ENCODE peak calls at places on chromosomes 2 and 18, in ten cellular contexts. F is SK-N-SH treated with all-trans-retinoic acid at 6 μM for 48 hours; R is CD4-positive, alpha-beta T cell; B is activated CD8-positive, alpha-beta memory T cell treated with anti-CD3 and anti-CD28 coated beads, Interleukin-2, amount 10 ng/mL, durations not matched to agents 7 days and 5 days; D is activated T-cell treated with anti-CD3 and anti-CD28 coated beads, Interleukin-2, amount 50 U/mL, for 4 hours; K is stimulated activated naive CD8-positive, alpha-beta T cell treated with anti-CD3 and anti-CD28 coated beads, Interleukin-15, Interleukin-2, amounts not matched to agents 100 U/mL and 50 U/mL, for 24 hours; X is activated B cell treated with CpG ODN at 0.5 μM for 24 hours; C is T-cell; Y is IMR-90; O is Right ventricle myocardium superior. W is an unnamed sample.

GRCh38 chr18:58609536-58609993 is 19.3 kb downstream of the ALPK2 start:
- ATAC-seq in C (no peak), O (peak; percentile 78), K (peak; percentile 75), D (peak; percentile 62), R (no peak), X (peak; percentile 87), B (peak; percentile 27), F (no peak), Y (no peak), W (peak; percentile 93)

GRCh38 chr2:60392014-60392391 is 161.5 kb downstream of the BCL11A start:
- ATAC-seq in X (peak; percentile 53), R (no peak), C (no peak), K (peak; percentile 28), O (no peak), Y (no peak), F (no peak), B (no peak), D (no peak), W (peak; percentile 61)

GRCh38 chr2:102418421-102418961 is 4.5 kb upstream of the IL18RAP start:
- ATAC-seq in O (no peak), R (peak; percentile 67), C (peak; percentile 90), D (peak; percentile 76), X (peak; percentile 52), F (no peak), Y (no peak), B (peak; percentile 79), K (peak; percentile 70), W (peak; percentile 41)

GRCh38 chr2:95077521-95077807 is 44.1 kb downstream of the MRPS5 start:
- ATAC-seq in D (no peak), K (no peak), Y (peak; percentile 5), B (no peak), X (no peak), C (no peak), F (peak; percentile 31), O (peak; percentile 16), R (no peak), W (no peak)

GRCh38 chr18:26468931-26469340 is 79.4 kb downstream of the KCTD1 start:
- ATAC-seq in K (no peak), F (peak; percentile 85), B (no peak), O (peak; percentile 35), R (no peak), X (no peak), C (no peak), Y (no peak), D (no peak), W (peak; percentile 56)

GRCh38 chr2:226536410-226536809 is 263.2 kb downstream of the IRS1 start:
- ATAC-seq in Y (no peak), R (no peak), F (no peak), X (no peak), O (no peak), B (no peak), D (no peak), K (no peak), C (no peak), W (no peak)

GRCh38 chr2:104852161-104852689 is 1.7 kb upstream of the POU3F3 start:
- ATAC-seq in X (peak; percentile 32), F (peak; percentile 52), R (no peak), B (no peak), Y (no peak), O (no peak), D (peak; percentile 35), K (no peak), C (no peak), W (no peak)

GRCh38 chr18:76410660-76411417 is 84.2 kb downstream of the ZNF516 start:
- ATAC-seq in F (no peak), R (no peak), O (no peak), C (no peak), X (no peak), Y (no peak), B (no peak), K (peak; percentile 69), D (peak; percentile 88), W (peak; percentile 39)

GRCh38 chr18:78733762-78734613 is 245.6 kb upstream of the SALL3 start:
- ATAC-seq in R (no peak), C (no peak), Y (no peak), K (no peak), O (no peak), F (no peak), B (no peak), D (no peak), X (no peak), W (no peak)

GRCh38 chr2:155404433-155405002 is 706.0 kb downstream of the KCNJ3 start:
- ATAC-seq in K (no peak), F (no peak), B (no peak), D (no peak), O (no peak), X (no peak), C (no peak), Y (no peak), R (no peak), W (no peak)

GRCh38 chr2:42568431-42569115 is at the start of gene MTA3:
- ATAC-seq in Y (peak; percentile 74), O (peak; percentile 89), C (peak; percentile 87), R (peak; percentile 72), F (peak; percentile 85), B (peak; percentile 89), D (peak; percentile 87), K (peak; percentile 58), X (peak; percentile 69), W (peak; percentile 72)

GRCh38 chr18:21741511-21742322 is 1.1 kb downstream of the MIB1 start:
- ATAC-seq in D (peak; percentile 12), K (peak; percentile 6), B (peak; percentile 10), O (no peak), R (no peak), C (peak; percentile 4), Y (peak; percentile 9), F (peak; percentile 4), X (no peak), W (peak; percentile 25)

GRCh38 chr2:6944546-6944945 is 27.3 kb downstream of the RNF144A start:
- ATAC-seq in D (no peak), C (no peak), X (no peak), O (peak; percentile 44), R (no peak), Y (no peak), F (no peak), B (no peak), K (no peak), W (no peak)

GRCh38 chr18:56233595-56233994 is 404.8 kb downstream of the TXNL1 start:
- ATAC-seq in B (no peak), X (no peak), O (peak; percentile 81), R (no peak), Y (peak; percentile 90), K (no peak), C (no peak), F (peak; percentile 78), D (no peak), W (no peak)

GRCh38 chr18:9609190-9609589 is 5.2 kb downstream of the PPP4R1 start:
- ATAC-seq in R (no peak), K (no peak), O (no peak), F (no peak), C (no peak), D (no peak), Y (no peak), B (no peak), X (no peak), W (no peak)

GRCh38 chr18:48132993-48133674 is 202.7 kb upstream of the SMAD2 start:
- ATAC-seq in D (peak; percentile 23), Y (no peak), R (no peak), K (peak; percentile 16), C (no peak), F (no peak), B (no peak), O (no peak), X (no peak), W (no peak)

GRCh38 chr2:219289537-219290361 is 10.6 kb downstream of the DNAJB2 start:
- ATAC-seq in X (no peak), K (no peak), Y (peak; percentile 75), R (no peak), F (peak; percentile 79), C (no peak), D (no peak), O (peak; percentile 61), B (no peak), W (no peak)

GRCh38 chr2:15059870-15060617 is 427.5 kb downstream of the LRATD1 start:
- ATAC-seq in R (no peak), D (no peak), X (no peak), B (no peak), C (no peak), O (no peak), Y (no peak), F (no peak), K (no peak), W (no peak)

GRCh38 chr18:13500891-13501887 is 225.2 kb downstream of the FAM210A start:
- ATAC-seq in B (no peak), F (peak; percentile 90), O (peak; percentile 93), K (no peak), C (no peak), Y (no peak), R (peak; percentile 33), D (no peak), X (no peak), W (no peak)

GRCh38 chr2:68466361-68466777 is 725 bp downstream of the FBXO48 start:
- ATAC-seq in O (no peak), C (peak; percentile 19), B (no peak), K (no peak), F (no peak), D (peak; percentile 20), X (peak; percentile 9), R (peak; percentile 34), Y (no peak), W (no peak)

GRCh38 chr2:239818086-239818485 is 207.1 kb downstream of the NDUFA10 start:
- ATAC-seq in F (no peak), O (no peak), R (no peak), C (no peak), K (no peak), X (no peak), D (no peak), Y (no peak), B (no peak), W (no peak)